ENCODE peak calls at places on chromosomes 12 and 14, in eight cellular contexts. B is osteocyte; N is stimulated activated CD4-positive, alpha-beta T cell treated with anti-CD3 and anti-CD28 coated beads, Interleukin-4, amount 100 ng/mL, for 48 hours; D is posterior vena cava; G is hepatic stellate cell; H is kidney tubule cell; S is T-cell; X is mucosa of gallbladder. K is an unnamed sample.

GRCh38 chr14:34931206-34931605 is 51.6 kb upstream of the SRP54 start:
- DNase-seq in B (no peak), N (no peak), D (no peak), G (no peak), H (peak), S (peak), X (peak), K (no peak)

GRCh38 chr14:71339650-71340415 is 432.6 kb downstream of the PCNX1 start:
- DNase-seq in B (no peak), N (no peak), D (no peak), G (no peak), H (no peak), S (no peak), X (peak), K (no peak)

GRCh38 chr12:122326597-122326996 is 60.3 kb upstream of the VPS33A start:
- DNase-seq in B (no peak), N (no peak), D (no peak), G (no peak), H (peak), S (no peak), X (no peak), K (no peak)

GRCh38 chr12:3035815-3036702 is 41.1 kb upstream of the TSPAN9 start:
- DNase-seq in B (no peak), N (no peak), D (no peak), G (peak), H (no peak), S (no peak), X (no peak), K (no peak)

GRCh38 chr12:89326260-89327040 is 25.9 kb downstream of the DUSP6 start:
- DNase-seq in B (no peak), N (no peak), D (no peak), G (no peak), H (no peak), S (no peak), X (no peak), K (no peak)

GRCh38 chr12:19105468-19105867 is 24.1 kb upstream of the PLEKHA5 start:
- DNase-seq in B (no peak), N (no peak), D (no peak), G (no peak), H (no peak), S (no peak), X (no peak), K (peak)

GRCh38 chr14:106268013-106268727 is 741.8 kb downstream of the TMEM121 start:
- DNase-seq in B (no peak), N (peak), D (peak), G (no peak), H (no peak), S (peak), X (peak), K (no peak)

GRCh38 chr12:46675736-46676135 is 150.1 kb downstream of the SLC38A4 start:
- DNase-seq in B (no peak), N (no peak), D (no peak), G (no peak), H (peak), S (no peak), X (no peak), K (no peak)

GRCh38 chr14:81221579-81222102 is 882 bp upstream of the GTF2A1 start:
- DNase-seq in B (no peak), N (no peak), D (no peak), G (no peak), H (no peak), S (no peak), X (no peak), K (no peak)

GRCh38 chr12:117486840-117487659 is 125.6 kb upstream of the NOS1 start:
- DNase-seq in B (no peak), N (no peak), D (no peak), G (no peak), H (peak), S (no peak), X (peak), K (no peak)

GRCh38 chr14:77088219-77088618 is 9.8 kb upstream of the CIPC start:
- DNase-seq in B (no peak), N (no peak), D (no peak), G (no peak), H (peak), S (no peak), X (peak), K (peak)

GRCh38 chr14:105447651-105448640 is 26.7 kb upstream of the CRIP2 start:
- DNase-seq in B (no peak), N (no peak), D (no peak), G (no peak), H (no peak), S (no peak), X (no peak), K (no peak)

GRCh38 chr14:92880851-92881250 is 42.1 kb upstream of the CHGA start:
- DNase-seq in B (no peak), N (no peak), D (no peak), G (peak), H (no peak), S (no peak), X (peak), K (no peak)

GRCh38 chr14:80426686-80427085 is 215.4 kb upstream of the DIO2 start:
- DNase-seq in B (no peak), N (no peak), D (no peak), G (no peak), H (peak), S (no peak), X (no peak), K (no peak)

GRCh38 chr14:20417250-20418186 is 4.2 kb upstream of the TEP1 start:
- DNase-seq in B (no peak), N (no peak), D (no peak), G (no peak), H (no peak), S (no peak), X (no peak), K (no peak)

GRCh38 chr14:103312006-103312635 is 21.9 kb upstream of the EIF5 start:
- DNase-seq in B (no peak), N (no peak), D (peak), G (no peak), H (no peak), S (no peak), X (no peak), K (no peak)

GRCh38 chr12:46133751-46134150 is 135.1 kb downstream of the SLC38A1 start:
- DNase-seq in B (no peak), N (no peak), D (no peak), G (no peak), H (peak), S (no peak), X (no peak), K (no peak)

GRCh38 chr12:20560935-20561334 is 134.2 kb upstream of the SLCO1C1 start:
- DNase-seq in B (no peak), N (no peak), D (peak), G (no peak), H (no peak), S (no peak), X (no peak), K (no peak)

GRCh38 chr12:124842073-124842749 is 21.5 kb downstream of the SCARB1 start:
- DNase-seq in B (no peak), N (no peak), D (no peak), G (no peak), H (no peak), S (no peak), X (no peak), K (no peak)

GRCh38 chr12:82686223-82687019 is at the start of gene TMTC2:
- DNase-seq in B (peak), N (peak), D (peak), G (peak), H (peak), S (peak), X (peak), K (peak)

GRCh38 chr14:79896009-79896408 is 315.3 kb downstream of the DIO2 start:
- DNase-seq in B (no peak), N (no peak), D (no peak), G (peak), H (no peak), S (no peak), X (no peak), K (no peak)

GRCh38 chr14:71399057-71399487 is 491.8 kb downstream of the PCNX1 start:
- DNase-seq in B (no peak), N (no peak), D (no peak), G (no peak), H (no peak), S (no peak), X (no peak), K (no peak)

GRCh38 chr14:55583942-55584468 is 4.0 kb downstream of the KTN1 start:
- DNase-seq in B (no peak), N (no peak), D (no peak), G (no peak), H (no peak), S (no peak), X (no peak), K (no peak)

GRCh38 chr14:71135911-71136310 is 228.7 kb downstream of the PCNX1 start:
- DNase-seq in B (peak), N (no peak), D (no peak), G (no peak), H (no peak), S (no peak), X (no peak), K (no peak)

GRCh38 chr14:58245562-58245961 is 919 bp downstream of the PSMA3 start:
- DNase-seq in B (no peak), N (no peak), D (no peak), G (no peak), H (no peak), S (no peak), X (no peak), K (no peak)

GRCh38 chr12:62581288-62582064 is 114.8 kb downstream of the MON2 start:
- DNase-seq in B (no peak), N (no peak), D (no peak), G (peak), H (peak), S (no peak), X (no peak), K (no peak)

GRCh38 chr14:68248481-68249255 is 429.1 kb downstream of the RAD51B start:
- DNase-seq in B (no peak), N (no peak), D (no peak), G (peak), H (peak), S (no peak), X (no peak), K (no peak)

GRCh38 chr12:116958402-116959197 is 47.9 kb downstream of the FBXW8 start:
- DNase-seq in B (no peak), N (no peak), D (no peak), G (no peak), H (no peak), S (no peak), X (no peak), K (no peak)

GRCh38 chr12:25197608-25198007 is 2.6 kb downstream of the ETFRF1 start:
- DNase-seq in B (no peak), N (no peak), D (no peak), G (no peak), H (no peak), S (no peak), X (no peak), K (no peak)

GRCh38 chr12:102885043-102885932 is 31.8 kb downstream of the PAH start:
- DNase-seq in B (no peak), N (no peak), D (no peak), G (no peak), H (no peak), S (no peak), X (peak), K (no peak)

GRCh38 chr12:65536876-65537661 is 258.6 kb downstream of the MSRB3 start:
- DNase-seq in B (peak), N (no peak), D (no peak), G (peak), H (peak), S (no peak), X (peak), K (peak)

GRCh38 chr12:8823565-8824300 is 1.3 kb downstream of the A2ML1 start:
- DNase-seq in B (no peak), N (no peak), D (no peak), G (no peak), H (no peak), S (no peak), X (no peak), K (peak)

GRCh38 chr12:24361860-24362581 is 412.6 kb upstream of the SOX5 start:
- DNase-seq in B (no peak), N (no peak), D (no peak), G (no peak), H (no peak), S (no peak), X (no peak), K (no peak)

GRCh38 chr14:100524933-100525243 is 62.3 kb downstream of the BEGAIN start:
- DNase-seq in B (no peak), N (no peak), D (peak), G (no peak), H (no peak), S (no peak), X (peak), K (no peak)

GRCh38 chr12:22981711-22982110 is 356.7 kb downstream of the ETNK1 start:
- DNase-seq in B (no peak), N (no peak), D (no peak), G (peak), H (no peak), S (no peak), X (no peak), K (no peak)

GRCh38 chr14:102056694-102057442 is 30.0 kb downstream of the HSP90AA1 start:
- DNase-seq in B (no peak), N (no peak), D (no peak), G (no peak), H (no peak), S (no peak), X (no peak), K (no peak)